ENCODE peak calls at places on chromosomes 11 and 22, in five cellular contexts. L is heart left ventricle, R is glutamatergic neuron, B is astrocyte of the spinal cord, I is fibroblast of gingiva. Z is an unnamed sample.

GRCh38 chr11:70324354-70325115 is 54.0 kb downstream of the PPFIA1 start:
- DNase-seq in B (peak), I (no peak), L (no peak), R (no peak), Z (no peak)

GRCh38 chr22:19799322-19800190 is 39.0 kb downstream of the TBX1 start:
- DNase-seq in B (peak), L (no peak), R (peak), I (peak), Z (peak)

GRCh38 chr11:43212279-43212678 is 99.5 kb upstream of the API5 start:
- DNase-seq in B (no peak), L (no peak), I (no peak), R (peak), Z (no peak)

GRCh38 chr11:18191376-18191775 is 18.7 kb downstream of the MRGPRX4 start:
- DNase-seq in R (no peak), I (no peak), B (no peak), L (no peak), Z (no peak)

GRCh38 chr22:46966495-46966845 is 204.0 kb downstream of the TBC1D22A start:
- DNase-seq in B (no peak), R (no peak), I (no peak), L (no peak), Z (no peak)

GRCh38 chr11:19467904-19468303 is 227.2 kb upstream of the E2F8 start:
- DNase-seq in B (no peak), I (no peak), R (no peak), L (no peak), Z (no peak)

GRCh38 chr11:69889400-69890372 is 70.5 kb upstream of the FGF3 start:
- DNase-seq in R (peak), I (no peak), L (no peak), B (no peak), Z (no peak)

GRCh38 chr22:40418366-40419201 is 48.2 kb downstream of the SGSM3 start:
- DNase-seq in L (peak), B (no peak), R (peak), I (no peak), Z (no peak)

GRCh38 chr22:37098976-37099577 is 10.4 kb downstream of the TMPRSS6 start:
- DNase-seq in B (no peak), L (no peak), I (no peak), R (no peak), Z (no peak)

GRCh38 chr11:96267490-96268010 is 75.4 kb downstream of the MAML2 start:
- DNase-seq in B (no peak), L (no peak), I (no peak), R (no peak), Z (no peak)

GRCh38 chr11:72573380-72573949 is 100.8 kb downstream of the PDE2A start:
- DNase-seq in I (peak), R (peak), L (no peak), B (peak), Z (no peak)

GRCh38 chr22:18088825-18089568 is 11.2 kb downstream of the PEX26 start:
- DNase-seq in B (no peak), L (no peak), I (no peak), R (no peak), Z (no peak)

GRCh38 chr11:36090351-36091245 is 146.7 kb downstream of the LDLRAD3 start:
- DNase-seq in I (no peak), L (no peak), R (no peak), B (no peak), Z (no peak)

GRCh38 chr11:101226617-101227016 is 97.0 kb upstream of the PGR start:
- DNase-seq in R (no peak), B (no peak), I (no peak), L (no peak), Z (no peak)

GRCh38 chr11:120198403-120198786 is 12.4 kb upstream of the OAF start:
- DNase-seq in I (no peak), B (no peak), L (no peak), R (no peak), Z (no peak)

GRCh38 chr22:49188091-49188490 is 639.6 kb downstream of the BRD1 start:
- DNase-seq in L (no peak), I (no peak), R (no peak), B (no peak), Z (no peak)

GRCh38 chr11:64357904-64358535 is 942 bp upstream of the RPS6KA4 start:
- DNase-seq in R (no peak), B (no peak), I (no peak), L (peak), Z (no peak)

GRCh38 chr22:46073683-46074504 is 76.4 kb upstream of the PPARA start:
- DNase-seq in B (peak), L (peak), I (peak), R (no peak), Z (peak)

GRCh38 chr11:19735512-19735911 is 22.9 kb downstream of the NAV2 start:
- DNase-seq in L (no peak), I (no peak), B (peak), R (no peak), Z (no peak)

GRCh38 chr22:49930596-49931412 is 12.4 kb downstream of the CRELD2 start:
- DNase-seq in R (no peak), I (peak), B (peak), L (peak), Z (peak)

GRCh38 chr11:100340416-100341323 is 346.4 kb upstream of the ARHGAP42 start:
- DNase-seq in I (no peak), R (no peak), L (no peak), B (no peak), Z (no peak)

GRCh38 chr11:69086741-69087524 is 38.2 kb downstream of the TPCN2 start:
- DNase-seq in L (peak), I (no peak), B (no peak), R (peak), Z (no peak)

GRCh38 chr11:93160808-93161207 is 37.0 kb downstream of the SLC36A4 start:
- DNase-seq in R (no peak), B (no peak), L (no peak), I (no peak), Z (no peak)

GRCh38 chr11:70709596-70709995 is 311.3 kb downstream of the CTTN start:
- DNase-seq in R (no peak), B (no peak), I (no peak), L (no peak), Z (no peak)

GRCh38 chr11:67572305-67572704 is 11.3 kb upstream of the GSTP1 start:
- DNase-seq in L (no peak), I (no peak), B (no peak), R (no peak), Z (no peak)

GRCh38 chr11:59918987-59919589 is 19.1 kb upstream of the OOSP1 start:
- DNase-seq in R (peak), L (no peak), B (peak), I (no peak), Z (no peak)

GRCh38 chr22:40524392-40525249 is 111.9 kb downstream of the MRTFA start:
- DNase-seq in B (no peak), L (no peak), I (peak), R (no peak), Z (no peak)

GRCh38 chr11:130846606-130847005 is 69.7 kb downstream of the SNX19 start:
- DNase-seq in I (no peak), L (no peak), B (no peak), R (no peak), Z (no peak)

GRCh38 chr11:104332110-104332509 is 168.2 kb upstream of the PDGFD start:
- DNase-seq in B (no peak), L (no peak), I (no peak), R (peak), Z (no peak)

GRCh38 chr11:62786318-62787004 is 741 bp upstream of the TMEM179B start:
- DNase-seq in B (peak), L (peak), I (peak), R (peak), Z (peak)

GRCh38 chr22:17734197-17734596 is 40.1 kb downstream of the BID start:
- DNase-seq in I (peak), B (peak), L (no peak), R (no peak), Z (no peak)

GRCh38 chr22:46071451-46072029 is 78.8 kb upstream of the PPARA start:
- DNase-seq in I (peak), B (peak), L (peak), R (peak), Z (peak)

Z was measured in heart right ventricle.